ENCODE peak calls at places on chromosomes 4 and X, in seven cellular contexts. L is NCI-H524 treated with DMSO at 0.1 percent for 48 hours; K is psoas muscle; M is activated CD8-positive, alpha-beta T cell treated with anti-CD3 and anti-CD28 coated beads, Interleukin-2, amount 10 ng/mL, durations not matched to agents 7 days and 5 days; R is NCI-H1930; X is adipocyte; J is CD8-positive, alpha-beta memory T cell. E is an unnamed sample.

GRCh38 chr4:24163314-24163713 is 273.5 kb upstream of the PPARGC1A start:
- DNase-seq in L (no peak), K (no peak), M (no peak), R (no peak), X (no peak), J (no peak), E (no peak)

GRCh38 chrX:28719620-28720019 is 132.4 kb downstream of the IL1RAPL1 start:
- DNase-seq in L (no peak), K (no peak), M (no peak), R (no peak), X (no peak), J (no peak), E (no peak)

GRCh38 chrX:57172544-57172943 is 35.3 kb upstream of the SPIN2A start:
- DNase-seq in L (no peak), K (no peak), M (no peak), R (no peak), X (no peak), J (no peak), E (no peak)

GRCh38 chrX:148878371-148878770 is 378.0 kb downstream of the AFF2 start:
- DNase-seq in L (no peak), K (no peak), M (no peak), R (no peak), X (peak; percentile 1), J (no peak), E (no peak)

GRCh38 chr4:17336524-17336941 is 175.4 kb downstream of the QDPR start:
- DNase-seq in L (no peak), K (no peak), M (peak; percentile 87), R (no peak), X (no peak), J (peak; percentile 38), E (no peak)

GRCh38 chr4:915595-915994 is 16.5 kb downstream of the GAK start:
- DNase-seq in L (no peak), K (no peak), M (peak; percentile 41), R (no peak), X (no peak), J (no peak), E (no peak)

GRCh38 chr4:144557404-144557803 is 88.6 kb upstream of the HHIP start:
- DNase-seq in L (no peak), K (no peak), M (no peak), R (no peak), X (peak; percentile 50), J (no peak), E (no peak)

GRCh38 chr4:52096048-52096447 is 44.9 kb downstream of the SPATA18 start:
- DNase-seq in L (no peak), K (no peak), M (no peak), R (no peak), X (no peak), J (no peak), E (no peak)